ENCODE peak calls at places on chromosomes 7 and 10, in seven cellular contexts. S, K, C, L, M, A and X are unnamed samples. For H3K27me3, the result is how much of the 10 kb centered on the place peaks cover.

GRCh38 chr7:100854146-100854895 is 1.8 kb downstream of the SLC12A9 start:
- DNase-seq in C (peak), K (no peak), A (no peak), S (no peak), L (no peak), M (no peak), X (no peak)

GRCh38 chr10:47264797-47265281 is 35.2 kb upstream of the GDF10 start:
- DNase-seq in M (peak), S (no peak), C (no peak), A (peak), K (no peak), L (no peak), X (no peak)

GRCh38 chr10:98460837-98461499 is 14.2 kb upstream of the HPS1 start:
- DNase-seq in A (peak), L (no peak), S (peak), M (no peak), K (peak), C (peak), X (peak)

GRCh38 chr10:72086466-72087391 is 1.6 kb downstream of the SPOCK2 start:
- DNase-seq in K (no peak), M (peak), A (peak), C (peak), L (peak), S (no peak), X (no peak)

GRCh38 chr7:46281071-46281470 is 360.0 kb upstream of the IGFBP3 start:
- DNase-seq in C (no peak), M (no peak), S (no peak), L (peak), A (no peak), K (no peak), X (no peak)

GRCh38 chr10:77165445-77166316 is 471.9 kb downstream of the KCNMA1 start:
- DNase-seq in K (peak), A (peak), C (peak), S (peak), M (peak), L (peak), X (peak)

GRCh38 chr7:625376-625971 is 101.0 kb upstream of the DNAAF5 start:
- DNase-seq in K (no peak), A (no peak), S (no peak), M (no peak), L (no peak), C (no peak), X (no peak)

GRCh38 chr7:133781481-133782090 is 345.6 kb upstream of the LRGUK start:
- DNase-seq in M (no peak), A (no peak), C (no peak), S (no peak), K (peak), L (no peak), X (no peak)

GRCh38 chr10:98346847-98347246 is 68.1 kb downstream of the PYROXD2 start:
- DNase-seq in L (no peak), M (no peak), S (no peak), C (no peak), A (no peak), K (no peak), X (no peak)

GRCh38 chr7:77995717-77996116 is 197.1 kb downstream of the PHTF2 start:
- DNase-seq in K (no peak), S (no peak), C (peak), A (peak), L (peak), M (no peak), X (no peak)

GRCh38 chr10:51895209-51895608 is 195.8 kb upstream of the CSTF2T start:
- DNase-seq in M (no peak), C (no peak), S (no peak), L (no peak), K (no peak), A (no peak), X (no peak)

GRCh38 chr10:51892313-51892712 is 192.9 kb upstream of the CSTF2T start:
- DNase-seq in C (no peak), M (no peak), K (no peak), L (no peak), S (no peak), A (no peak), X (no peak)

GRCh38 chr10:51894752-51895151 is 195.4 kb upstream of the CSTF2T start:
- DNase-seq in C (no peak), L (no peak), S (no peak), K (no peak), A (no peak), M (no peak), X (no peak)

GRCh38 chr10:51896849-51897248 is 197.5 kb upstream of the CSTF2T start:
- DNase-seq in L (no peak), A (no peak), C (no peak), M (no peak), K (no peak), S (no peak), X (no peak)

GRCh38 chr10:51892965-51893658 is 193.7 kb upstream of the CSTF2T start:
- DNase-seq in M (no peak), C (no peak), L (peak), S (peak), K (peak), A (peak), X (no peak)
- TF ChIP-seq CTCF in M (no peak), C (no peak), L (peak), S (peak), K (peak), A (peak), X (peak)

GRCh38 chr7:41674505-41675023 is 28.3 kb downstream of the INHBA start:
- DNase-seq in C (no peak), M (no peak), K (no peak), L (peak), S (no peak), A (no peak), X (no peak)

DNA sequence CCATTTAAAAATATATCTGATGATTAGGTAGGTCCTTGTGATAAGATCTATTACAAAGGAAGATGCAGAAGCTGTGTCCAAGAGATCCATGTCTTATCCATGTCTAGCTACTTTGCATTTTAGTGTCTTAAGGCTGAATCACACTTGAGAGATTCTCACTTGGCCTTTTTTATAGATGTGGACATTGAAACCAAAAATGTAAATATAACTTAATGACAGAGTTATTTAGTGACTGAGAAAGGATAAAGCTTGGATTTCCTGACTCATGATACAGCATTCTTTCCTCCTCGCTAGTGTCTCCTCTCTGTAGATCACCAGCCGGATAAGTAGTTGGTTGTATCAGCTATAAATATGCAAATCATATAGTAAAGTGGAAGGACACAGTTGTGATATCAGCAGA is 23.3 kb downstream of the INHBA start:
- DNase-seq in L (no peak), S (no peak), A (no peak), M (no peak), K (no peak), C (no peak), X (no peak)
- TF ChIP-seq REST in L (no peak), S (no peak), A (no peak), M (no peak), K (no peak), C (no peak), X (no peak)

DNA sequence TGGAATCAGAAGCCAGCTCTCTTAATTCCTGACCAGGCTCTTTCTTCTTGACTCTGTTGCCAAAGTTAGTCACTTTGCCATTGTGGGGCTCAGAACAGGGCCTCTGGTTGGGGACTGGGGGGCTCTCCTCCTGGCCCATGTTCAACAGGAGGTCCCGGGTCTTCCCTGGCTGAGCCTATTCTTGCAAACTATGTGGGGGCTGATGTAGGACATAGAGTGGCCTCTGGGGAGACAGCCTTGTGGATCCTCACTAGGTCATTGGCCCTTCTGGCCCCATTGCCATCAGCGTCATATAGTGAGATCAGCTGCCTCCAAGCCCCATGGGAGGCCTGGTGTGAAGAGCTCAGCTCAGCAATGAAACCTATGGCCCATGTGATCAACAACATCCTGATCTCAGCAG is 77.6 kb upstream of the LEP start:
- DNase-seq in K (no peak), C (no peak), S (no peak), A (no peak), M (no peak), L (no peak), X (no peak)
- H3K27me3 ChIP-seq in K (under half), C (under half), S (under half), A (under half), M (under half), L (half or more), X (under half)

DNA sequence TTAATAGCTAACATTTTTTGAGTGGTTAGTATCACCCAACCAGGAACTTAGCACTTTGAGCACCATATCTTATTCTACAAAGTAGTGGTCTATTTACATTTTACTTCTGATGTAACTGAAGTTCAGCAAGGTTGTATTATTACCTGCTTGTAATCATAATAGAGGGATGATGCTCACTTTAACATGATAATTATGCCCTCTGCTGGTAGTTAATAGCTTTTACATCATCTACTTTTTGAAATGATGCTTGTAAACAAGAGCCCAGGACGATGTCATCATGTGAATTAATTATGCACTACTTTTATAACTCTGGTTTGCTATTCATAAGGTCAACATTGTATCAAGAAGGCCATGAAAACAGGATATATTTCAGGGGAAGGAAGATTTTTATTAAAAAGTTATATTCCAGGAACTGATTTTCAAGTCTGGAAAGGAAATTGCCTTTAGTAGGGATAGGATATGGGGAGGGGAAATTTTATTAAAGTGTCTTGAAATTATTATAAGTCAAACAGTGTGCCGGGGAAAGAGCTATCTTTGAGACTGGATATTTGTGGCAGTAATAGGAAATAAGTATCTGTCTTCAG is 80.3 kb upstream of the SCIN start:
- DNase-seq in M (peak), C (peak), A (peak), K (peak), L (peak), S (peak), X (no peak)
- TF ChIP-seq CTCF in M (peak), C (peak), A (peak), K (peak), L (peak), S (peak), X (peak)